ENCODE peak calls at places on chromosomes 5 and 9, in seven cellular contexts. I, N, Z, S, A, X and B are unnamed samples.

GRCh38 chr9:89554307-89554706 is 50.5 kb upstream of the GADD45G start:
- DNase-seq in Z (no peak), S (no peak), N (no peak), X (no peak), A (no peak), I (no peak), B (no peak)

GRCh38 chr5:80487829-80488708 is at the start of gene FAM151B:
- DNase-seq in I (peak; percentile 90), N (peak; percentile 95), A (peak; percentile 89), X (peak; percentile 36), S (peak; percentile 92), Z (peak; percentile 33), B (peak; percentile 99)

GRCh38 chr5:34455096-34455495 is 201.0 kb upstream of the RAI14 start:
- DNase-seq in S (no peak), I (no peak), Z (no peak), A (no peak), N (no peak), X (no peak), B (peak; percentile 53)

GRCh38 chr5:106397700-106398099 is 1273.0 kb downstream of the EFNA5 start:
- DNase-seq in Z (no peak), A (no peak), S (peak; percentile 69), N (no peak), X (no peak), I (peak; percentile 73), B (peak; percentile 99)

GRCh38 chr9:136020206-136020605 is 59.0 kb upstream of the UBAC1 start:
- DNase-seq in Z (no peak), X (no peak), S (no peak), I (no peak), N (peak; percentile 16), A (no peak), B (no peak)

GRCh38 chr5:34035732-34036131 is 7.3 kb downstream of the C1QTNF3 start:
- DNase-seq in I (no peak), X (no peak), A (no peak), N (no peak), Z (no peak), S (no peak), B (no peak)

GRCh38 chr5:169350759-169351240 is 49.9 kb upstream of the SLIT3 start:
- DNase-seq in S (peak; percentile 99), I (peak; percentile 100), X (no peak), N (peak; percentile 35), A (no peak), Z (no peak), B (peak; percentile 99)

GRCh38 chr9:89845321-89845720 is 240.5 kb downstream of the GADD45G start:
- DNase-seq in I (no peak), S (no peak), N (no peak), A (no peak), Z (no peak), X (no peak), B (peak; percentile 12)

GRCh38 chr9:124342402-124342945 is 72.8 kb downstream of the PSMB7 start:
- DNase-seq in X (no peak), I (no peak), N (no peak), Z (no peak), S (no peak), A (no peak), B (no peak)

GRCh38 chr5:90483206-90483605 is 8.5 kb downstream of the POLR3G start:
- DNase-seq in Z (no peak), N (no peak), X (no peak), S (no peak), I (peak; percentile 60), A (no peak), B (no peak)

GRCh38 chr9:91047993-91048607 is 246.5 kb downstream of the SYK start:
- DNase-seq in I (peak; percentile 86), A (no peak), S (peak; percentile 38), Z (no peak), N (no peak), X (no peak), B (peak; percentile 92)

GRCh38 chr5:81171769-81172168 is 61.4 kb upstream of the CKMT2 start:
- DNase-seq in S (no peak), A (no peak), X (no peak), N (no peak), I (no peak), Z (no peak), B (no peak)

GRCh38 chr9:133121200-133122166 is at the start of gene RALGDS:
- DNase-seq in S (peak; percentile 55), X (peak; percentile 95), A (peak; percentile 94), Z (peak; percentile 85), N (peak; percentile 97), I (peak; percentile 83), B (peak; percentile 86)

GRCh38 chr5:135551593-135552447 is 16.1 kb upstream of the NEUROG1 start:
- DNase-seq in N (peak; percentile 79), S (peak; percentile 68), Z (no peak), X (no peak), I (peak; percentile 69), A (peak; percentile 88), B (peak; percentile 82)